ENCODE peak calls at places on chromosomes 6 and 20, in five cellular contexts. G is heart left ventricle, R is Peyer's patch, B is colonic mucosa, J is testis. O is an unnamed sample.

GRCh38 chr20:43842126-43843020 is 72.3 kb upstream of the TOX2 start:
- DNase-seq in J (no peak), B (peak; percentile 16), R (no peak), G (no peak), O (peak; percentile 27)

GRCh38 chr6:163926642-163927041 is 512.1 kb downstream of the QKI start:
- DNase-seq in G (no peak), J (peak; percentile 42), B (no peak), R (no peak), O (no peak)

GRCh38 chr20:50112512-50113419 is at the start of gene UBE2V1:
- DNase-seq in R (peak; percentile 94), J (peak; percentile 95), B (peak; percentile 93), G (peak; percentile 95), O (peak; percentile 90)

GRCh38 chr20:4062721-4063606 is 47.6 kb upstream of the RNF24 start:
- DNase-seq in B (no peak), J (no peak), R (no peak), G (no peak), O (no peak)

GRCh38 chr6:119481981-119482380 is 132.4 kb upstream of the MAN1A1 start:
- DNase-seq in G (no peak), R (no peak), B (no peak), J (no peak), O (no peak)

GRCh38 chr20:34268851-34269668 is 27.8 kb downstream of the ASIP start:
- DNase-seq in B (peak; percentile 45), J (peak; percentile 57), R (peak; percentile 27), G (peak; percentile 27), O (no peak)

GRCh38 chr6:40963019-40963418 is 76.0 kb downstream of the UNC5CL start:
- DNase-seq in R (no peak), B (no peak), J (no peak), G (no peak), O (no peak)

GRCh38 chr20:23565503-23566056 is 2.7 kb downstream of the CST9L start:
- DNase-seq in B (no peak), R (no peak), G (no peak), J (no peak), O (no peak)

GRCh38 chr6:136633355-136633754 is 83.1 kb upstream of the MAP7 start:
- DNase-seq in G (no peak), B (no peak), R (no peak), J (no peak), O (no peak)

GRCh38 chr6:162343902-162344226 is 383.7 kb downstream of the PRKN start:
- DNase-seq in J (no peak), B (no peak), R (no peak), G (no peak), O (no peak)

GRCh38 chr6:56938634-56939294 is 16.1 kb upstream of the BEND6 start:
- DNase-seq in R (no peak), G (peak; percentile 15), B (no peak), J (no peak), O (peak; percentile 40)

GRCh38 chr20:60271597-60271996 is 313.4 kb downstream of the CDH26 start:
- DNase-seq in G (no peak), R (no peak), J (no peak), B (no peak), O (no peak)

GRCh38 chr6:130037207-130037811 is 18.9 kb downstream of the L3MBTL3 start:
- DNase-seq in R (no peak), B (no peak), J (no peak), G (no peak), O (no peak)

GRCh38 chr6:162907876-162908481 is 180.2 kb downstream of the PACRG start:
- DNase-seq in R (no peak), B (no peak), J (no peak), G (no peak), O (no peak)

GRCh38 chr6:129120856-129121255 is 237.9 kb downstream of the LAMA2 start:
- DNase-seq in B (no peak), J (no peak), G (no peak), R (no peak), O (no peak)

GRCh38 chr6:108714774-108715414 is 133.3 kb upstream of the ARMC2 start:
- DNase-seq in G (no peak), B (no peak), R (no peak), J (no peak), O (no peak)

GRCh38 chr6:31767096-31767645 is 4.7 kb downstream of the SAPCD1 start:
- DNase-seq in G (no peak), R (no peak), J (no peak), B (no peak), O (no peak)

GRCh38 chr6:36769676-36770499 is 69.4 kb downstream of the CPNE5 start:
- DNase-seq in J (no peak), G (no peak), B (no peak), R (peak; percentile 35), O (peak; percentile 52)

GRCh38 chr6:3414704-3415453 is 42.0 kb downstream of the SLC22A23 start:
- DNase-seq in G (no peak), J (no peak), R (no peak), B (no peak), O (peak; percentile 59)

GRCh38 chr6:31186052-31186734 is 15.7 kb upstream of the POU5F1 start:
- DNase-seq in R (no peak), J (no peak), G (peak; percentile 84), B (peak; percentile 85), O (no peak)

GRCh38 chr6:42020967-42021366 is 29.4 kb upstream of the TAF8 start:
- DNase-seq in G (no peak), B (no peak), R (no peak), J (no peak), O (no peak)

GRCh38 chr6:153553627-153554026 is 422.5 kb upstream of the RGS17 start:
- DNase-seq in R (no peak), J (peak; percentile 32), G (no peak), B (no peak), O (no peak)
- TF ChIP-seq CTCF in R (no peak), J (no peak), G (no peak), B (no peak), O (no peak)

GRCh38 chr6:14226051-14226660 is 108.6 kb downstream of the CD83 start:
- DNase-seq in B (peak; percentile 3), G (no peak), R (no peak), J (no peak), O (no peak)
- H3K27ac ChIP-seq in B (no peak overlapping the region), G (no peak overlapping the region), R (no peak overlapping the region), J (no peak overlapping the region), O (no peak overlapping the region)

DNA sequence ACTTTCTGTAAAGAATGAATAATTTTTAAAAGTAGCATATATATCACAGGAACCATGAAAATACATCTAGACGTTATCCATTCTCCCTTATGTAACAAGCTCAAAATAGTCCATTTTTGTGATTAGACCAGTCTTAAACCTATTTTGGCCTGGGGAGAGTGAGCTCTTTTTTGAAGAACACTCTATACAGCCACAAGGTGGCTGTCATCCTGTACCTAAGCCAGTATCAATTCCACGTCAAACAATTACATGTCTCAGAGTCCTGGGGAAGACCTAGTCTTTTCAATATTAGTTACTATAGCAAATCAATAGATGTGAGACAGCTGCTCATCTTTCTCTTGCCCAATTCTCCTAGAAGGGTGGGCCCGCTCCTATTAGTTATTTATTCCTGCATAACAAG is 28.4 kb downstream of the FBXO5 start:
- DNase-seq in G (no peak), B (no peak), R (no peak), J (no peak), O (no peak)
- TF ChIP-seq CTCF in G (no peak), B (no peak), R (no peak), J (no peak), O (no peak)

GRCh38 chr6:131353876-131354275 is 218.6 kb downstream of the AKAP7 start:
- DNase-seq in B (no peak), J (no peak), R (no peak), G (no peak), O (no peak)
- H3K27ac ChIP-seq in B (no peak overlapping the region), J (no peak overlapping the region), R (no peak overlapping the region), G (no peak overlapping the region), O (no peak overlapping the region)

DNA sequence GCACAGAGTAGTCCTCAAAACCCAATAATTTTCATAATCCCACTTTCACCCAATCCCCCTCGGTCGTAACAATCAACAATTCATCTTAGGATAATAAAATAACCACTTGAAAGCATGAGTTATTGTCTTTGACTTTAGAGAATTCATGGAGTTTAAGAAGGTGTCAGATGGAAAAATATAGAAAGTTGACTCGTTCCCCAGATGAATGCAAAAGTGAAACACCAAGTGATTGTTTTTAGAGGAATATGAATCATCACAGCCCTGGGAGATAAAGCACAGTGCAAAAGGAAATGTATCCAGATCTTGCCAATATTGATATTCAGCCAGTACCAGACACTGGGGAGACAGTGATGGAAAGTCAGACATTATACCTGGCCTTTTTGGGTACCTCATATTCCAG is 860.5 kb downstream of the DHX35 start:
- DNase-seq in G (no peak), B (no peak), J (no peak), R (no peak), O (no peak)
- TF ChIP-seq CTCF in G (no peak), B (no peak), J (no peak), R (no peak), O (no peak)

GRCh38 chr20:63858393-63859165 is 2.7 kb upstream of the ABHD16B start:
- DNase-seq in R (no peak), J (no peak), B (peak; percentile 22), G (peak; percentile 88), O (no peak)

GRCh38 chr20:63857751-63858392 is 3.4 kb upstream of the ABHD16B start:
- DNase-seq in J (peak; percentile 72), B (no peak), G (peak; percentile 65), R (no peak), O (no peak)

GRCh38 chr20:63861365-63861934 is at the start of gene ABHD16B:
- DNase-seq in R (no peak), J (no peak), G (no peak), B (no peak), O (no peak)

GRCh38 chr20:63860325-63861051 is 810 bp upstream of the ABHD16B start:
- DNase-seq in G (no peak), B (no peak), J (no peak), R (no peak), O (no peak)

DNA sequence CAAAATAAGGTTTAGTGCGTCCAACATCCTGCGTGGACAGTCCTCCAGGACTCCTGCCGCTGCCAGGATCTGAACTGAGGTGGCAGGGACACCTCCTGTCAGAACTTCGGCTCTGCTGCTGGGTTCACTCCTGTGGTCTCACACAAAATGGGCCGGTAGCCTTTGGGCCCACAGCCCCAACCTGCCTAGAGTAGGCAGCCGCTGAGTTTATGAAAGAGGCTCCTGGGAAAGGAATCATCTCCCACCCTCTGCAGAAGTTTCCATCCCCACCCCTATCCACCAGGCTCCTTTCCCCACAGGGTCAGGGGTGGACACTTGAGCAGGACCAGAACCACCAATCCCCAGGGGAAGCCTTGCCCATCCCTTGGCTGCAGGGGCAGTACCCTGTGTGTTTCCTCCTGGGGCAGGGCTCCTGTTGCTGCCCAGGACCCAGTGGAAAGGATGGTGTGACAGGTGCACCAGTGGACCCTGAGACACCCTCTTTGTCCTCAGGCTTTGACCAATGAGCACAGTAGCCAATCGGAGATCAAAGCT is 2.1 kb upstream of the ABHD16B start:
- DNase-seq in R (no peak), J (no peak), G (no peak), B (no peak), O (no peak)
- H3K27ac ChIP-seq in R (peak overlapping the region; percentile 65), J (peak overlapping the region; percentile 59), G (peak overlapping the region; percentile 51), B (peak overlapping the region; percentile 9), O (peak overlapping the region; percentile 34)